ENCODE peak calls at places on chromosomes 3 and 15, in eight cellular contexts. O, D, U, I, N, Q, B and R are unnamed samples.

GRCh38 chr15:91853501-91853967 is at the start of gene SLCO3A1:
- DNase-seq in O (no peak), D (peak; percentile 78), U (no peak), I (peak; percentile 82), N (peak; percentile 77), Q (peak; percentile 80), B (no peak), R (peak; percentile 77)

GRCh38 chr3:186790261-186790981 is 7.0 kb downstream of the EIF4A2 start:
- DNase-seq in O (no peak), D (no peak), U (no peak), I (no peak), N (no peak), Q (no peak), B (no peak), R (no peak)

GRCh38 chr3:159605776-159606175 is 382.9 kb upstream of the IL12A start:
- DNase-seq in O (no peak), D (no peak), U (no peak), I (no peak), N (no peak), Q (no peak), B (no peak), R (no peak)

GRCh38 chr3:172760406-172760805 is 9.9 kb downstream of the ECT2 start:
- DNase-seq in O (no peak), D (no peak), U (no peak), I (no peak), N (no peak), Q (no peak), B (no peak), R (no peak)

GRCh38 chr15:31328425-31328998 is 1.9 kb downstream of the KLF13 start:
- DNase-seq in O (peak; percentile 93), D (no peak), U (no peak), I (no peak), N (peak; percentile 35), Q (no peak), B (no peak), R (peak; percentile 62)

GRCh38 chr3:16467368-16467767 is 46.1 kb downstream of the RFTN1 start:
- DNase-seq in O (peak; percentile 74), D (no peak), U (no peak), I (no peak), N (no peak), Q (no peak), B (no peak), R (no peak)

GRCh38 chr3:49410844-49411549 is 779 bp downstream of the RHOA start:
- DNase-seq in O (no peak), D (no peak), U (peak; percentile 53), I (no peak), N (no peak), Q (no peak), B (no peak), R (no peak)

GRCh38 chr15:58299311-58299850 is 132.4 kb upstream of the LIPC start:
- DNase-seq in O (no peak), D (no peak), U (no peak), I (no peak), N (no peak), Q (no peak), B (no peak), R (no peak)

GRCh38 chr3:47475570-47476329 is at the start of gene SCAP:
- DNase-seq in O (peak; percentile 97), D (peak; percentile 93), U (peak; percentile 95), I (peak; percentile 94), N (peak; percentile 96), Q (peak; percentile 96), B (peak; percentile 89), R (peak; percentile 95)

GRCh38 chr15:83919319-83919830 is 265.5 kb downstream of the ADAMTSL3 start:
- DNase-seq in O (no peak), D (no peak), U (no peak), I (no peak), N (no peak), Q (no peak), B (no peak), R (no peak)

GRCh38 chr3:143060906-143061305 is 58.7 kb upstream of the CHST2 start:
- DNase-seq in O (no peak), D (no peak), U (no peak), I (no peak), N (no peak), Q (no peak), B (no peak), R (no peak)

GRCh38 chr15:64502537-64502936 is 42.2 kb downstream of the ZNF609 start:
- DNase-seq in O (no peak), D (no peak), U (no peak), I (no peak), N (no peak), Q (no peak), B (no peak), R (no peak)

GRCh38 chr15:85393206-85393605 is 12.8 kb downstream of the AKAP13 start:
- DNase-seq in O (no peak), D (no peak), U (no peak), I (no peak), N (no peak), Q (no peak), B (no peak), R (no peak)

GRCh38 chr15:52780172-52780980 is 9.8 kb downstream of the ONECUT1 start:
- DNase-seq in O (peak; percentile 81), D (peak; percentile 60), U (no peak), I (peak; percentile 54), N (peak; percentile 67), Q (peak; percentile 53), B (peak; percentile 60), R (peak; percentile 46)

GRCh38 chr3:130488288-130488687 is 28.7 kb upstream of the COL6A6 start:
- DNase-seq in O (no peak), D (no peak), U (no peak), I (no peak), N (no peak), Q (no peak), B (no peak), R (no peak)

GRCh38 chr3:43964640-43965039 is 273.9 kb downstream of the ABHD5 start:
- DNase-seq in O (no peak), D (no peak), U (no peak), I (no peak), N (no peak), Q (no peak), B (no peak), R (no peak)

GRCh38 chr3:187456268-187456667 is 88.1 kb downstream of the RTP4 start:
- DNase-seq in O (no peak), D (no peak), U (no peak), I (peak; percentile 21), N (peak; percentile 52), Q (peak; percentile 39), B (no peak), R (no peak)

GRCh38 chr3:141123677-141124410 is 72.7 kb downstream of the SPSB4 start:
- DNase-seq in O (no peak), D (peak; percentile 21), U (no peak), I (no peak), N (no peak), Q (no peak), B (no peak), R (no peak)

GRCh38 chr15:43103939-43104338 is 1.9 kb downstream of the UBR1 start:
- DNase-seq in O (no peak), D (no peak), U (no peak), I (no peak), N (no peak), Q (no peak), B (no peak), R (no peak)

GRCh38 chr15:43105778-43106485 is at the start of gene UBR1:
- DNase-seq in O (peak; percentile 98), D (peak; percentile 89), U (peak; percentile 80), I (peak; percentile 92), N (peak; percentile 90), Q (peak; percentile 86), B (peak; percentile 93), R (peak; percentile 90)

GRCh38 chr15:43106486-43106829 is 620 bp upstream of the UBR1 start:
- DNase-seq in O (no peak), D (no peak), U (no peak), I (no peak), N (no peak), Q (no peak), B (no peak), R (no peak)

GRCh38 chr15:43105077-43105769 is 615 bp downstream of the UBR1 start:
- DNase-seq in O (no peak), D (no peak), U (no peak), I (no peak), N (no peak), Q (no peak), B (peak; percentile 56), R (no peak)

GRCh38 chr15:43104426-43104825 is 1.4 kb downstream of the UBR1 start:
- DNase-seq in O (no peak), D (no peak), U (no peak), I (no peak), N (no peak), Q (no peak), B (no peak), R (no peak)
- H3K4me3 ChIP-seq in O (peak overlapping the region; percentile 65), D (no peak overlapping the region), U (peak overlapping the region; percentile 79), I (peak overlapping the region; percentile 93), N (no peak overlapping the region), Q (peak overlapping the region; percentile 85), B (no peak overlapping the region), R (no peak overlapping the region)

GRCh38 chr3:101762041-101762646 is 16.9 kb upstream of the NXPE3 start:
- DNase-seq in O (no peak), D (no peak), U (no peak), I (no peak), N (no peak), Q (no peak), B (no peak), R (no peak)
- H3K4me1 ChIP-seq in O (no peaks in the 10 kb centered on the region), D (no peaks in the 10 kb centered on the region), U (no peaks in the 10 kb centered on the region), I (no peaks in the 10 kb centered on the region), N (no peaks in the 10 kb centered on the region), Q (no peaks in the 10 kb centered on the region), B (no peaks in the 10 kb centered on the region), R (no peaks in the 10 kb centered on the region)

GRCh38 chr3:28343144-28343543 is 5.4 kb upstream of the ZCWPW2 start:
- DNase-seq in O (no peak), D (no peak), U (no peak), I (no peak), N (no peak), Q (no peak), B (peak; percentile 74), R (no peak)
- H3K27ac ChIP-seq in O (no peak overlapping the region), D (no peak overlapping the region), U (no peak overlapping the region), I (no peak overlapping the region), N (no peak overlapping the region), Q (no peak overlapping the region), B (no peak overlapping the region), R (no peak overlapping the region)

GRCh38 chr3:104291878-104292277 is 1074.8 kb upstream of the ALCAM start:
- DNase-seq in O (no peak), D (no peak), U (no peak), I (no peak), N (no peak), Q (no peak), B (no peak), R (no peak)
- H3K4me3 ChIP-seq in O (no peak overlapping the region), D (no peak overlapping the region), U (peak overlapping the region; percentile 22), I (no peak overlapping the region), N (no peak overlapping the region), Q (peak overlapping the region; percentile 8), B (no peak overlapping the region), R (peak overlapping the region; percentile 20)